ENCODE peak calls at places on chromosomes 4 and X, in five cellular contexts. F is A549, O is HepG2, S is K562, K is GM12878. Z is an unnamed sample.

GRCh38 chr4:87033902-87034301 is 99.1 kb downstream of the AFF1 start:
- DNase-seq in K (no peak), S (peak), F (no peak), O (no peak), Z (no peak)

GRCh38 chr4:535924-536281 is 36.9 kb downstream of the PIGG start:
- DNase-seq in S (no peak), F (no peak), O (no peak), K (no peak), Z (no peak)

GRCh38 chr4:99572527-99573240 is 1.9 kb upstream of the MTTP start:
- DNase-seq in S (no peak), K (no peak), O (no peak), F (no peak), Z (peak)

GRCh38 chrX:134604701-134605271 is 53.5 kb downstream of the PLAC1 start:
- DNase-seq in K (no peak), O (no peak), F (peak), S (no peak), Z (peak)

GRCh38 chr4:184748251-184748652 is 14.4 kb upstream of the CENPU start:
- DNase-seq in O (no peak), F (no peak), S (no peak), K (no peak), Z (no peak)

GRCh38 chr4:39635023-39635422 is 3.6 kb downstream of the SMIM14 start:
- DNase-seq in S (no peak), K (no peak), O (no peak), F (no peak), Z (no peak)

GRCh38 chr4:134935320-134935719 is 733.7 kb upstream of the PABPC4L start:
- DNase-seq in F (peak), O (no peak), K (no peak), S (peak), Z (no peak)

GRCh38 chrX:56788717-56789122 is 59.7 kb downstream of the NBDY start:
- DNase-seq in F (no peak), K (no peak), S (no peak), O (peak), Z (peak)

GRCh38 chr4:143377635-143378099 is 41.0 kb downstream of the GAB1 start:
- DNase-seq in O (no peak), S (no peak), K (peak), F (no peak), Z (no peak)

GRCh38 chr4:141158219-141158618 is 24.9 kb upstream of the RNF150 start:
- DNase-seq in K (no peak), S (peak), F (peak), O (peak), Z (peak)

GRCh38 chrX:153370293-153371055 is 30.7 kb downstream of the PNMA6E start:
- DNase-seq in K (no peak), S (no peak), F (no peak), O (no peak), Z (peak)

GRCh38 chr4:98648602-98649001 is 9.8 kb downstream of the TSPAN5 start:
- DNase-seq in S (no peak), K (no peak), F (no peak), O (no peak), Z (no peak)

GRCh38 chr4:142353149-142353738 is 492.9 kb downstream of the INPP4B start:
- DNase-seq in K (no peak), O (peak), F (no peak), S (peak), Z (peak)

GRCh38 chr4:169348541-169348940 is 77.8 kb upstream of the SH3RF1 start:
- DNase-seq in S (no peak), K (no peak), O (no peak), F (no peak), Z (no peak)

GRCh38 chr4:73311428-73311827 is 52.8 kb upstream of the ANKRD17 start:
- DNase-seq in K (no peak), F (no peak), S (no peak), O (peak), Z (peak)

GRCh38 chr4:120009731-120010130 is 56.9 kb downstream of the MAD2L1 start:
- DNase-seq in O (no peak), F (no peak), K (no peak), S (no peak), Z (peak)

GRCh38 chr4:28151314-28151713 is 1290.7 kb downstream of the STIM2 start:
- DNase-seq in O (no peak), S (no peak), K (no peak), F (no peak), Z (no peak)

GRCh38 chr4:101200561-101200960 is 146.8 kb downstream of the PPP3CA start:
- DNase-seq in F (peak), K (no peak), O (peak), S (no peak), Z (peak)
- H3K4me3 ChIP-seq in F (no peak), K (no peak), O (no peak), S (no peak), Z (no peak)

GRCh38 chr4:80475781-80476180 is 140.3 kb downstream of the CFAP299 start:
- DNase-seq in O (no peak), S (no peak), K (no peak), F (no peak), Z (no peak)

GRCh38 chr4:80471701-80472100 is 136.2 kb downstream of the CFAP299 start:
- DNase-seq in F (no peak), K (no peak), S (no peak), O (no peak), Z (peak)

GRCh38 chr4:80475236-80475635 is 139.7 kb downstream of the CFAP299 start:
- DNase-seq in S (no peak), O (no peak), F (no peak), K (no peak), Z (no peak)
- TF ChIP-seq BHLHE40 in S (no peak), O (no peak), F (no peak), K (no peak), Z (no peak)

GRCh38 chr4:187547281-187547680 is 448.3 kb upstream of the ZFP42 start:
- DNase-seq in F (no peak), S (no peak), K (no peak), O (no peak), Z (no peak)
- H3K4me3 ChIP-seq in F (no peak), S (no peak), K (no peak), O (no peak), Z (no peak)

GRCh38 chr4:43757147-43757546 is 691.5 kb downstream of the KCTD8 start:
- DNase-seq in F (no peak), K (no peak), S (no peak), O (no peak), Z (no peak)
- TF ChIP-seq BHLHE40 in F (no peak), K (no peak), S (no peak), O (no peak), Z (no peak)

Z was measured in IMR-90.